ENCODE peak calls at places on chromosomes 4 and X, in five cellular contexts. Z, S, V, B and Q are unnamed samples.

GRCh38 chrX:71098951-71099506 is 3.4 kb downstream of the FOXO4 start:
- DNase-seq in S (no peak), V (no peak), B (no peak), Z (no peak), Q (no peak)

GRCh38 chr4:38842998-38843397 is 13.6 kb downstream of the TLR6 start:
- DNase-seq in S (no peak), B (no peak), V (peak), Z (no peak), Q (no peak)

GRCh38 chr4:15906024-15906443 is 32.5 kb downstream of the FGFBP1 start:
- DNase-seq in Z (no peak), S (no peak), V (no peak), B (peak), Q (peak)

GRCh38 chr4:87097075-87097474 is 123.3 kb downstream of the KLHL8 start:
- DNase-seq in S (no peak), B (no peak), V (no peak), Z (no peak), Q (no peak)

GRCh38 chr4:73675623-73676022 is 55.4 kb upstream of the RASSF6 start:
- DNase-seq in V (no peak), B (no peak), Z (no peak), S (no peak), Q (no peak)

GRCh38 chr4:17111959-17112659 is 213.7 kb upstream of the LDB2 start:
- DNase-seq in V (no peak), B (no peak), S (no peak), Z (no peak), Q (no peak)

GRCh38 chr4:4714330-4714729 is 145.1 kb upstream of the MSX1 start:
- DNase-seq in S (no peak), V (no peak), B (peak), Z (no peak), Q (no peak)

GRCh38 chrX:20711366-20711765 is 444.7 kb upstream of the RPS6KA3 start:
- DNase-seq in B (no peak), S (no peak), V (peak), Z (no peak), Q (no peak)

GRCh38 chr4:12724520-12724919 is 759.6 kb downstream of the RAB28 start:
- DNase-seq in Z (no peak), V (no peak), B (no peak), S (no peak), Q (no peak)